ENCODE peak calls at places on chromosomes 4 and X, in five cellular contexts. J, T, P, W and N are unnamed samples.

GRCh38 chrX:133250184-133251080 is 32.3 kb upstream of the TFDP3 start:
- DNase-seq in W (no peak), T (no peak), P (no peak), J (no peak), N (no peak)

GRCh38 chrX:147894332-147894870 is 17.3 kb upstream of the FMR1 start:
- DNase-seq in T (no peak), W (no peak), P (no peak), J (no peak), N (no peak)

GRCh38 chr4:94345984-94346383 is 3.3 kb upstream of the HPGDS start:
- DNase-seq in P (no peak), T (no peak), J (no peak), W (no peak), N (no peak)

GRCh38 chr4:52840531-52841350 is 21.4 kb upstream of the RASL11B start:
- DNase-seq in W (no peak), J (no peak), P (no peak), T (no peak), N (no peak)

GRCh38 chr4:79964715-79965345 is 108.2 kb downstream of the ANTXR2 start:
- DNase-seq in P (no peak), J (no peak), W (no peak), T (no peak), N (no peak)

GRCh38 chrX:17415242-17415815 is 40.3 kb downstream of the NHS start:
- DNase-seq in P (no peak), J (no peak), W (no peak), T (no peak), N (no peak)

GRCh38 chrX:133412246-133412645 is 3.0 kb downstream of the GPC4 start:
- DNase-seq in W (no peak), P (no peak), T (no peak), J (no peak), N (no peak)

GRCh38 chr4:17812125-17812524 is 1.3 kb downstream of the NCAPG start:
- DNase-seq in T (no peak), J (peak; percentile 45), W (peak; percentile 32), P (no peak), N (no peak)

GRCh38 chr4:166143227-166143626 is 270.2 kb downstream of the TLL1 start:
- DNase-seq in W (no peak), P (no peak), J (peak; percentile 25), T (no peak), N (no peak)

GRCh38 chr4:76282941-76283689 is 23.4 kb upstream of the STBD1 start:
- DNase-seq in T (no peak), W (no peak), J (no peak), P (no peak), N (no peak)

GRCh38 chr4:11428701-11429571 is at the start of gene HS3ST1:
- DNase-seq in P (no peak), T (peak; percentile 67), J (peak; percentile 7), W (peak; percentile 75), N (no peak)

GRCh38 chrX:152869972-152870371 is 27.9 kb upstream of the ZNF185 start:
- DNase-seq in W (no peak), T (peak; percentile 5), P (no peak), J (no peak), N (no peak)

GRCh38 chrX:16651422-16651821 is 1.5 kb downstream of the S100G start:
- DNase-seq in W (no peak), J (no peak), P (no peak), T (no peak), N (no peak)

GRCh38 chr4:74317616-74318256 is 9.5 kb downstream of the EPGN start:
- DNase-seq in W (no peak), T (no peak), J (no peak), P (no peak), N (no peak)

GRCh38 chrX:41452565-41452964 is 5.4 kb downstream of the NYX start:
- DNase-seq in T (no peak), P (no peak), J (no peak), W (no peak), N (no peak)

GRCh38 chrX:131199086-131199485 is 90.0 kb downstream of the IGSF1 start:
- DNase-seq in W (no peak), J (no peak), T (no peak), P (no peak), N (no peak)

GRCh38 chrX:136170109-136170800 is 22.9 kb downstream of the FHL1 start:
- DNase-seq in T (no peak), J (no peak), P (no peak), W (peak; percentile 51), N (no peak)

GRCh38 chr4:41880022-41880837 is 55.0 kb upstream of the TMEM33 start:
- DNase-seq in T (no peak), W (no peak), P (no peak), J (no peak), N (no peak)

GRCh38 chr4:7905461-7905915 is 34.2 kb downstream of the AFAP1 start:
- DNase-seq in J (no peak), W (no peak), T (no peak), P (no peak), N (no peak)

GRCh38 chrX:44775726-44776125 is 68.1 kb upstream of the DUSP21 start:
- DNase-seq in W (no peak), P (no peak), J (no peak), T (no peak), N (no peak)

GRCh38 chr4:71187399-71188196 is 151.2 kb upstream of the SLC4A4 start:
- DNase-seq in W (no peak), T (peak; percentile 23), P (no peak), J (no peak), N (no peak)

GRCh38 chr4:150743564-150744342 is 161.8 kb downstream of the MAB21L2 start:
- DNase-seq in W (no peak), J (no peak), P (peak; percentile 4), T (no peak), N (no peak)

GRCh38 chr4:70703695-70704332 is 15.5 kb downstream of the UTP3 start:
- DNase-seq in P (no peak), W (peak; percentile 67), J (peak; percentile 10), T (no peak), N (no peak)

GRCh38 chrX:26295425-26295824 is 79.5 kb downstream of the MAGEB5 start:
- DNase-seq in J (no peak), P (no peak), W (peak; percentile 28), T (no peak), N (no peak)

GRCh38 chr4:98603683-98604573 is 54.5 kb downstream of the TSPAN5 start:
- DNase-seq in T (no peak), P (no peak), J (no peak), W (no peak), N (no peak)

GRCh38 chr4:136927172-136927571 is 605.1 kb downstream of the PCDH18 start:
- DNase-seq in J (no peak), T (no peak), W (no peak), P (no peak), N (no peak)

DNA sequence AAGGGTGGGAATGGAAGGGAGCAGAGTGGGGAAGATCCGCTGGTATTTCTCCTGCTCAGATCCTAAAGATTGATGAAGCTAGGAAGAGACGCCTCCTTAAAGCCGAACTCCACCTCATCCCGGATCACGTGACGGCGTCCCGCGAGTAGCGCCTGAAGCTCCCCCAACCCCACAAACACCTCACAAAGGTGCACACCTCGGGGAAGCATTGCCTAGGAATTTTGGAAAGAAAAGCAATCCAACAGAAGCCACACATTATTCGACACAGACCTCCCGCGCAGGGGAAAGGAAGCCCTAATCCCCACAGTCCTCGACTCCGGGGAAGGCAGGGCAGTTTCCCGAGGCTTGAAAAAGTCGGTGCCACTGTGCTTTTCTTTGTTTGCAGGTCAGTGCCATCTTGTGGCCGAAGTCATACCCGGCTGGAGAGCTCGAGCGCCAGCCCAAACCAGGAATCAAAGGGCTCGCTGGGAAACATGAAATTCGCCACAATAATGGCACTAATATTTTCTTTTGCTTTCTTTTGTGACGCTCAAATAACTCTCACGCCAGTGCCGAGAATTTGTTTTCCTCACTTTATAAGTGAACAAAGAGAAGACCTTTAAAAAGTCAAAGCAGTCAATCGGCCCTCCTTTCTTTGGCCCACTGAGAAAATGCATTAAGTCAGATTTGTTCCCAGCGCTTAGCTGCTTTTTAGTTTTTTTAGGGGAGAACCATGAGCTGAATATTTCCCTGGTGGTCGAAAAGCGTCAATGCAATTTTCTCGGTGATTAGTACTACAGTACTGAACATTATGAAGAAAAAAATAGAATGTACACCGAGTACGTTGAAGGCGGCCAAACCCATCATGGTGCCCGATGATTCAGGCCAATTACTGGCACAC is at the start of gene NPY1R:
- DNase-seq in T (peak; percentile 58), W (peak; percentile 80), P (peak; percentile 1), J (peak; percentile 52), N (peak; percentile 46)
- TF ChIP-seq MYC in T (no peak), W (no peak), P (no peak), J (no peak), N (peak; percentile 18)

DNA sequence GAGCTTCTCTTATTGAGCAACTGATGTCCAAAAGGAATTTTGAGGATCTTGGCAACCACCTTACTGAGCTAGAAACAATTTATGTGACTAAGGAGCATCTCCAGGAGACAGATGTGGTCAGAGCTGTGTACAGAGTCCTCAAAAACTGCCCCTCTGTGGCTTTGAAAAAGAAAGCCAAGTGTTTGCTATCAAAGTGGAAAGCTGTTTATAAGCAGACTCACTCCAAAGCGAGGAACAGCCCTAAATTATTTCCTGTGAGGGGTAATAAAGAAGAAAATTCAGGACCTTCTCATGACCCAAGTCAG is 9.5 kb downstream of the TCEANC start:
- DNase-seq in W (no peak), J (no peak), P (no peak), T (no peak), N (no peak)
- TF ChIP-seq MYC in W (no peak), J (no peak), P (no peak), T (no peak), N (no peak)

GRCh38 chr4:153466637-153467153 is 535 bp downstream of the TMEM131L start:
- DNase-seq in P (no peak), J (no peak), T (peak; percentile 13), W (no peak), N (no peak)

GRCh38 chr4:153465145-153465544 is 1.0 kb upstream of the TMEM131L start:
- DNase-seq in T (no peak), J (peak; percentile 54), W (no peak), P (no peak), N (no peak)

GRCh38 chr4:153464068-153464467 is 2.1 kb upstream of the TMEM131L start:
- DNase-seq in J (no peak), W (peak; percentile 21), T (no peak), P (no peak), N (no peak)

GRCh38 chr4:153465922-153466636 is at the start of gene TMEM131L:
- DNase-seq in P (no peak), T (peak; percentile 44), W (peak; percentile 68), J (peak; percentile 85), N (peak; percentile 94)

GRCh38 chr4:153465583-153465921 is 608 bp upstream of the TMEM131L start:
- DNase-seq in T (peak; percentile 37), P (no peak), W (peak; percentile 57), J (peak; percentile 72), N (peak; percentile 49)
- TF ChIP-seq MYC in T (no peak), P (no peak), W (peak; percentile 65), J (peak; percentile 35), N (peak; percentile 60)

GRCh38 chrX:102067966-102068723 is 57.3 kb upstream of the TCEAL2 start:
- DNase-seq in J (peak; percentile 32), W (peak; percentile 17), T (peak; percentile 4), P (peak; percentile 1), N (no peak)
- TF ChIP-seq MYC in J (no peak), W (no peak), T (no peak), P (no peak), N (no peak)